ENCODE peak calls at places on chromosomes 11 and 22, in seven cellular contexts. S, H, R, V, Z, K and Y are unnamed samples.

GRCh38 chr11:68684385-68685356 is at the start of gene GAL:
- ATAC-seq in S (no peak), H (peak), R (peak), V (peak), Z (peak), K (peak), Y (peak)

GRCh38 chr11:122850076-122850631 is 11.9 kb downstream of the CRTAM start:
- ATAC-seq in S (no peak), H (no peak), R (peak), V (no peak), Z (no peak), K (no peak), Y (peak)

GRCh38 chr22:46638601-46639431 is 18.6 kb downstream of the GRAMD4 start:
- ATAC-seq in S (peak), H (peak), R (no peak), V (peak), Z (no peak), K (peak), Y (no peak)

GRCh38 chr11:112590778-112591177 is 330.1 kb upstream of the PLET1 start:
- ATAC-seq in S (no peak), H (no peak), R (no peak), V (no peak), Z (no peak), K (no peak), Y (no peak)

GRCh38 chr11:131064373-131064991 is 148.2 kb upstream of the SNX19 start:
- ATAC-seq in S (peak), H (peak), R (no peak), V (peak), Z (peak), K (peak), Y (no peak)

GRCh38 chr11:116794851-116795250 is 3.2 kb upstream of the APOA5 start:
- ATAC-seq in S (no peak), H (no peak), R (no peak), V (no peak), Z (no peak), K (no peak), Y (no peak)

GRCh38 chr22:23384451-23384850 is 195.6 kb downstream of the IGLL1 start:
- ATAC-seq in S (no peak), H (no peak), R (no peak), V (no peak), Z (no peak), K (no peak), Y (no peak)

GRCh38 chr22:32698926-32699619 is 102.4 kb upstream of the TIMP3 start:
- ATAC-seq in S (no peak), H (peak), R (no peak), V (peak), Z (no peak), K (no peak), Y (no peak)

GRCh38 chr11:59556115-59556882 is 45.0 kb downstream of the OR4D9 start:
- ATAC-seq in S (peak), H (peak), R (no peak), V (peak), Z (peak), K (peak), Y (peak)

GRCh38 chr11:110435780-110436717 is 6.3 kb downstream of the FDX1 start:
- ATAC-seq in S (no peak), H (no peak), R (no peak), V (peak), Z (peak), K (no peak), Y (peak)

GRCh38 chr22:22395230-22395629 is 113.3 kb downstream of the ZNF280B start:
- ATAC-seq in S (peak), H (no peak), R (peak), V (no peak), Z (peak), K (no peak), Y (no peak)

GRCh38 chr11:19769820-19770219 is 57.2 kb downstream of the NAV2 start:
- ATAC-seq in S (no peak), H (no peak), R (no peak), V (no peak), Z (no peak), K (no peak), Y (peak)

GRCh38 chr11:66543263-66544107 is 2.4 kb downstream of the ZDHHC24 start:
- ATAC-seq in S (no peak), H (no peak), R (peak), V (no peak), Z (no peak), K (no peak), Y (peak)

GRCh38 chr11:503179-503981 is 3.7 kb downstream of the RNH1 start:
- ATAC-seq in S (no peak), H (no peak), R (no peak), V (no peak), Z (peak), K (no peak), Y (no peak)

GRCh38 chr22:41028841-41029240 is 63.6 kb upstream of the EP300 start:
- ATAC-seq in S (peak), H (peak), R (no peak), V (peak), Z (no peak), K (peak), Y (peak)

GRCh38 chr11:48033918-48034341 is 53.6 kb downstream of the PTPRJ start:
- ATAC-seq in S (no peak), H (peak), R (no peak), V (peak), Z (no peak), K (peak), Y (no peak)

GRCh38 chr11:18778468-18778867 is 13.1 kb downstream of the PTPN5 start:
- ATAC-seq in S (no peak), H (no peak), R (no peak), V (no peak), Z (no peak), K (no peak), Y (peak)

GRCh38 chr11:115872418-115872817 is 368.2 kb upstream of the CADM1 start:
- ATAC-seq in S (no peak), H (peak), R (no peak), V (no peak), Z (no peak), K (peak), Y (no peak)

GRCh38 chr11:83063073-83063754 is 8.5 kb downstream of the RAB30 start:
- ATAC-seq in S (peak), H (peak), R (peak), V (peak), Z (peak), K (peak), Y (peak)

GRCh38 chr11:107757661-107758060 is 45.8 kb upstream of the SLN start:
- ATAC-seq in S (peak), H (no peak), R (no peak), V (no peak), Z (peak), K (no peak), Y (no peak)